ENCODE peak calls at places on chromosomes 13 and 19, in ten cellular contexts. A is lung, Z is pancreas, X is heart right ventricle, B is PC-3, K is body of pancreas, Q is HCT116, G is Peyer's patch, E is neuronal stem cell, O is ovary. Y is an unnamed sample.

GRCh38 chr19:13190781-13191540 is 40.8 kb downstream of the IER2 start:
- DNase-seq in A (no peak), Z (no peak), X (no peak), B (no peak), K (no peak), Q (no peak), G (no peak), E (no peak), O (no peak), Y (peak)

GRCh38 chr13:33642374-33643065 is 175.4 kb upstream of the RFC3 start:
- DNase-seq in A (no peak), Z (no peak), X (peak), B (peak), K (peak), Q (no peak), G (no peak), E (no peak), O (peak), Y (no peak)

GRCh38 chr13:106535552-106536243 is at the start of gene EFNB2:
- DNase-seq in A (peak), Z (peak), X (peak), B (peak), K (peak), Q (peak), G (peak), E (peak), O (peak), Y (peak)

GRCh38 chr13:29901714-29902631 is 51.6 kb upstream of the UBL3 start:
- DNase-seq in A (peak), Z (no peak), X (no peak), B (peak), K (peak), Q (no peak), G (no peak), E (no peak), O (no peak), Y (peak)

GRCh38 chr13:41697578-41697977 is 240.2 kb downstream of the RGCC start:
- DNase-seq in A (no peak), Z (peak), X (no peak), B (no peak), K (no peak), Q (no peak), G (no peak), E (no peak), O (no peak), Y (no peak)

GRCh38 chr13:48783181-48783630 is 129.5 kb downstream of the CYSLTR2 start:
- DNase-seq in A (peak), Z (peak), X (peak), B (peak), K (peak), Q (no peak), G (peak), E (no peak), O (peak), Y (peak)

GRCh38 chr13:35389535-35389934 is 87.0 kb downstream of the MAB21L1 start:
- DNase-seq in A (no peak), Z (no peak), X (no peak), B (no peak), K (no peak), Q (no peak), G (no peak), E (no peak), O (no peak), Y (no peak)

GRCh38 chr19:39558623-39559117 is 18.7 kb upstream of the EID2 start:
- DNase-seq in A (no peak), Z (no peak), X (no peak), B (no peak), K (no peak), Q (no peak), G (no peak), E (no peak), O (no peak), Y (no peak)

GRCh38 chr19:19022380-19022961 is 10.8 kb downstream of the SUGP2 start:
- DNase-seq in A (no peak), Z (no peak), X (no peak), B (no peak), K (no peak), Q (no peak), G (no peak), E (no peak), O (no peak), Y (no peak)

GRCh38 chr13:74931698-74932433 is 550.1 kb downstream of the TBC1D4 start:
- DNase-seq in A (no peak), Z (no peak), X (no peak), B (no peak), K (no peak), Q (no peak), G (no peak), E (no peak), O (no peak), Y (no peak)

GRCh38 chr19:39138221-39139211 is 12.9 kb downstream of the PAK4 start:
- DNase-seq in A (no peak), Z (peak), X (no peak), B (no peak), K (no peak), Q (no peak), G (no peak), E (no peak), O (no peak), Y (no peak)

GRCh38 chr19:30386551-30387143 is 14.5 kb downstream of the ZNF536 start:
- DNase-seq in A (no peak), Z (no peak), X (no peak), B (no peak), K (no peak), Q (no peak), G (no peak), E (no peak), O (no peak), Y (no peak)

GRCh38 chr13:105979131-105979530 is 556.3 kb downstream of the EFNB2 start:
- DNase-seq in A (no peak), Z (no peak), X (no peak), B (peak), K (no peak), Q (no peak), G (no peak), E (no peak), O (no peak), Y (no peak)

GRCh38 chr19:4284176-4284958 is 5.3 kb downstream of the SHD start:
- DNase-seq in A (no peak), Z (no peak), X (no peak), B (peak), K (no peak), Q (peak), G (no peak), E (no peak), O (no peak), Y (peak)

GRCh38 chr19:48844472-48844871 is 8.2 kb upstream of the HSD17B14 start:
- DNase-seq in A (no peak), Z (no peak), X (no peak), B (peak), K (no peak), Q (peak), G (no peak), E (no peak), O (no peak), Y (no peak)

GRCh38 chr13:88068975-88069374 is 397.8 kb downstream of the SLITRK5 start:
- DNase-seq in A (no peak), Z (no peak), X (no peak), B (peak), K (no peak), Q (no peak), G (no peak), E (no peak), O (no peak), Y (no peak)

GRCh38 chr19:40797963-40798222 is 1.1 kb upstream of the EGLN2 start:
- DNase-seq in A (no peak), Z (no peak), X (no peak), B (no peak), K (no peak), Q (no peak), G (no peak), E (no peak), O (no peak), Y (no peak)

GRCh38 chr13:25679936-25680335 is 308.2 kb downstream of the ATP8A2 start:
- DNase-seq in A (no peak), Z (no peak), X (no peak), B (no peak), K (no peak), Q (no peak), G (no peak), E (no peak), O (no peak), Y (no peak)

GRCh38 chr13:95627590-95627989 is 16.9 kb downstream of the DZIP1 start:
- DNase-seq in A (no peak), Z (no peak), X (no peak), B (no peak), K (no peak), Q (no peak), G (no peak), E (no peak), O (no peak), Y (no peak)

GRCh38 chr13:79987323-79987722 is 353.6 kb downstream of the SPRY2 start:
- DNase-seq in A (no peak), Z (no peak), X (no peak), B (peak), K (no peak), Q (no peak), G (no peak), E (no peak), O (no peak), Y (no peak)
- H3K27ac ChIP-seq in A (no peak), Z (no peak), X (no peak), B (peak), K (no peak), Q (no peak), G (no peak), E (no peak), O (no peak), Y (peak)

GRCh38 chr19:11887247-11887617 is 350 bp upstream of the ZNF69 start:
- DNase-seq in A (no peak), Z (no peak), X (no peak), B (no peak), K (no peak), Q (no peak), G (no peak), E (no peak), O (no peak), Y (no peak)
- H3K4me3 ChIP-seq in A (no peak), Z (peak), X (peak), B (peak), K (no peak), Q (no peak), G (peak), E (no peak), O (peak), Y (peak)

DNA sequence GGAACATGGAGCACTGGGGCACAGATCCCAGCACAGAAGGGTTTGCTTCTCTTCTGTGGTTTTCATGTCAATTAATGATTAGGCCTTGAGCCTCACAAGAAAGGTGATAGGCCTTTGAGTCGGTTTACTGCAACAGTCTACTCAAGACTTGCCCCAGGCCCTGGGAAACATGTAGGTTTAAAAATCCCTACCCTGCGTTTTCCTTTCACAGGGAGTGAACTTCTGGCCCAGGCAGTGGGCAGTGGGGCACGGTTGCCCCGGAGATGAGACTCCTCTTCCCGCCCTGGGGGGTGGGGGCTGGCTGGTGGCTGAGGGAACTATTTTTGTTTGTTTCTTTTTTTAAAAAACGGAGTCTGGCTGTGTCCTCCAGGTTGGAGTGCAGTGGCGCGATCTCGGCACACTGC is 597 bp upstream of the SPATA13 start:
- DNase-seq in A (no peak), Z (peak), X (no peak), B (peak), K (no peak), Q (no peak), G (no peak), E (no peak), O (peak), Y (no peak)
- H3K27ac ChIP-seq in A (peak), Z (peak), X (peak), B (peak), K (peak), Q (peak), G (peak), E (no peak), O (peak), Y (peak)

GRCh38 chr13:64480648-64481047 is 2749.5 kb downstream of the PCDH9 start:
- DNase-seq in A (no peak), Z (no peak), X (no peak), B (no peak), K (no peak), Q (no peak), G (no peak), E (no peak), O (no peak), Y (no peak)
- H3K4me3 ChIP-seq in A (no peak), Z (no peak), X (no peak), B (no peak), K (no peak), Q (no peak), G (no peak), E (no peak), O (no peak), Y (no peak)

GRCh38 chr19:2906631-2907195 is 6.0 kb downstream of the ZNF57 start:
- DNase-seq in A (no peak), Z (no peak), X (no peak), B (no peak), K (no peak), Q (no peak), G (no peak), E (no peak), O (no peak), Y (no peak)

GRCh38 chr19:2900296-2901252 is at the start of gene ZNF57:
- DNase-seq in A (peak), Z (peak), X (peak), B (peak), K (peak), Q (peak), G (peak), E (peak), O (peak), Y (peak)

GRCh38 chr19:2905918-2906519 is 5.3 kb downstream of the ZNF57 start:
- DNase-seq in A (no peak), Z (no peak), X (no peak), B (no peak), K (no peak), Q (no peak), G (no peak), E (no peak), O (no peak), Y (no peak)

DNA sequence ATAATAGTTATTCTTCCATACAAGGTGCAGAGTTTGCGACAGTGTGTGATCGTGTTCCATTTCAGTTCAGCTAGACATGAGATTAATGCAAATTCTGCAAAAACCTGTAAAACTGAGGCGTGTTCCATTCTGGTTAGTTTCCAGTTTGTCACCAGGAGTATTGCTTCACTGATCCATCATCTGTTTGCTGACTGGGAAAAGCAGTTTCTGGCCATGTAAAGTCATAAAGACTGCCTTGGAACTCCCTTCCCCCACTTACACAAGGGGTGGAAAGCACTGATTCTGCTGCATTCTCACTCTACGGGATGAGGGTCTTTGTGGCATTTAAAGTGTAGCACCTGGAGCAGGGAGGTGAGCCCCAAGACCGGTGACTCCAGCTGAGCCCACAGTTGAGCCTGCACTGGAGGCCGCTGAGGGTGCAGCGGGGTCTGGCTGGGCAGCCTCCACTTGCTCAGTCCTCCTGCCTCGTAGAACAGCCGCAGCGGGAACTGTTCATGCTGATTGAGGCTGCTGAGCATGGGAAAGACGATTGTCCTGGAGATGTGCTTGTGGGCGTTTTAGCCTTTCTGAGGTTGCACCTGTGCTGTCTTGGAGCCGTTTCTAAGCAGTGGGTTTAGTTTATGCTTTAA is 2.0 kb downstream of the ZNF57 start:
- DNase-seq in A (no peak), Z (no peak), X (no peak), B (no peak), K (no peak), Q (no peak), G (no peak), E (no peak), O (no peak), Y (no peak)
- H3K27ac ChIP-seq in A (peak), Z (no peak), X (no peak), B (no peak), K (no peak), Q (no peak), G (peak), E (no peak), O (no peak), Y (peak)

DNA sequence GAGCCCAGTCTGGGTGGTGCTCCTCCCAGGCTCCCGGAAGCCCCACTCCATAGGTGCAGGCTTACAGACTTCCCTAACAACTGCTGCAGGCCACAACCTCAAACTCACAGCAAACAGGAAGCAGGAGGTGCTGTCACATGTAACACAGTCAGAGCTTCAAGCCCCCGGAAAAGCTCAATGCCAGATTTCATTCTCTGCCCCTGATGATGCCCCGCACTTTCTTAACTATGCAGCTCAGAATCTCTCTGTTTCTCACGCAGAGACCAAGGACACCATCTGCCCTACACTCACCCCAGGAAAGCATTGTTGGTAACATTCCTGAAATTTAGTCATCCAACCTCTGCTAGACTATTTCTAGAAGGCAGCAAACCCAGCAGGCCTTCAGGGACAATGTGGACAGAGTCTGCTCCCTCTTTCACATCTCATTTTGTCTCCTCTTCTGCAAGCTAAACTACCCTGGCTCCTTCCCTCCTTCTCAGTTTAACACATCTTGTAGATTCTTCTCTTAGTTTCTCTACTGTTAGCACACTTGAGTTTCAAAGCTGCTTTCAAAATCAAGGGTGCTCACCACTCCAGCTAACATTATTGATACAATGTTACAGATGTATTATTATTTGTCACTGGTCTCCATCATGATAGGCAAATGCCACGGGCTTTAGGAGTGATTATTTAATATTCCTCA is 162.5 kb downstream of the KCTD12 start:
- DNase-seq in A (peak), Z (no peak), X (peak), B (peak), K (no peak), Q (no peak), G (no peak), E (no peak), O (peak), Y (no peak)
- H3K4me3 ChIP-seq in A (no peak), Z (no peak), X (no peak), B (no peak), K (no peak), Q (no peak), G (no peak), E (no peak), O (no peak), Y (no peak)

GRCh38 chr13:113860051-113860471 is 3.8 kb downstream of the GAS6 start:
- DNase-seq in A (no peak), Z (peak), X (peak), B (no peak), K (no peak), Q (no peak), G (no peak), E (no peak), O (peak), Y (peak)

GRCh38 chr13:113857531-113858195 is 6.2 kb downstream of the GAS6 start:
- DNase-seq in A (no peak), Z (peak), X (peak), B (no peak), K (no peak), Q (no peak), G (no peak), E (no peak), O (peak), Y (no peak)

GRCh38 chr13:113860579-113861432 is 3.1 kb downstream of the GAS6 start:
- DNase-seq in A (no peak), Z (peak), X (peak), B (peak), K (peak), Q (no peak), G (no peak), E (no peak), O (peak), Y (peak)

GRCh38 chr13:113861433-113862030 is 2.3 kb downstream of the GAS6 start:
- DNase-seq in A (no peak), Z (peak), X (no peak), B (no peak), K (no peak), Q (no peak), G (no peak), E (no peak), O (no peak), Y (peak)

DNA sequence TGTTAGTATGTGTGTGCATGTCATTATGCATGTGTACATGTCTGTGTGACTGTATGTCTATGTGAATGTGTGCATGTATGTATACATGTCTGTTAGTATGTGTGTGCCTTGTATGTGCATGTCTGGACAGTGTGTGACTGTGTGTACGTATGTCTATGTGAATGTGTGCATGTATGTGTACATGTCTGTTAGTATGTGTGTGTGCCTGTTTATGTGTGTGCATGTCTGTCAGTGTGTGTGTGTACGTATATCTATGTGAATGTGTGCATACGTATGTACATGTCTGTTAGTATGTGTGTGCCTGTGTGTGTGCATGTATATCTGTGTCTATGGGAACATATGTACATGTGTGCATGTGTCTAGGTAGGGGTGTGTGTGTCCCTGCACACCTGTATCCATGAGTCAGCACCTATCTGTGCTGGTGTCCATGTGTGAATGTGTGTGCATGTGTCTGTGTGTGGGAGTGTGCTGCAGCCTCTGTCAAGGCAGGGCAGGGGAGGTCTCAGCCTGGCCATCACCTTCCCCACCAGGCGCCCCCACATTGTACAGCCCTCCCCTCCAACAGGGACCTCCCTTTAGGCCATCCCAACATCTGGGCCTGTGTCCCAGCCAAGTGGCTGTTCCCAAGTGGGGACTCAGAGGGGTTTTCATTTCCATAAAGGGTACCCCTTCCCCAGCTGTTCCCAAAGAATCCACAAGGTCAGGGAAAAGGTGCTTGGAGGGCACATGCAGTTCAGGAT is 4.4 kb downstream of the GAS6 start:
- DNase-seq in A (no peak), Z (peak), X (peak), B (no peak), K (no peak), Q (no peak), G (no peak), E (no peak), O (peak), Y (no peak)
- H3K27ac ChIP-seq in A (no peak), Z (peak), X (no peak), B (no peak), K (peak), Q (peak), G (peak), E (peak), O (no peak), Y (peak)